ENCODE peak calls at places on chromosomes 13 and 19, in six cellular contexts. Y is BE2C, B is heart right ventricle, F is GM06990, Q is upper lobe of right lung, N is left ventricle myocardium inferior. L is an unnamed sample.

GRCh38 chr19:27580906-27581305 is 1632.0 kb downstream of the UQCRFS1 start:
- DNase-seq in N (no peak), B (no peak), Q (no peak), F (no peak), Y (no peak), L (no peak)

GRCh38 chr13:110225007-110225406 is 82.0 kb downstream of the COL4A1 start:
- DNase-seq in Q (no peak), F (no peak), N (no peak), Y (no peak), B (no peak), L (no peak)

GRCh38 chr19:1612114-1613086 is 7.1 kb upstream of the UQCR11 start:
- DNase-seq in B (no peak), N (no peak), Y (no peak), F (no peak), Q (no peak), L (no peak)

GRCh38 chr19:10292789-10293636 is 3.3 kb downstream of the ICAM5 start:
- DNase-seq in N (no peak), B (no peak), F (no peak), Q (no peak), Y (no peak), L (no peak)

GRCh38 chr13:27401210-27401609 is 23.2 kb upstream of the GTF3A start:
- DNase-seq in N (peak; percentile 30), F (no peak), Q (no peak), Y (no peak), B (no peak), L (no peak)

GRCh38 chr19:55212447-55212846 is 3.1 kb upstream of the PTPRH start:
- DNase-seq in B (no peak), Y (peak; percentile 52), F (no peak), Q (no peak), N (no peak), L (no peak)

GRCh38 chr13:57557979-57558529 is 73.5 kb upstream of the PCDH17 start:
- DNase-seq in Y (no peak), B (no peak), N (no peak), Q (no peak), F (no peak), L (peak; percentile 2)

GRCh38 chr19:45468159-45468651 is 409 bp downstream of the FOSB start:
- DNase-seq in B (no peak), Y (no peak), N (no peak), F (peak; percentile 48), Q (peak; percentile 68), L (no peak)

GRCh38 chr19:45716314-45717130 is 14.2 kb downstream of the FBXO46 start:
- DNase-seq in F (no peak), Y (no peak), Q (no peak), N (no peak), B (no peak), L (no peak)

GRCh38 chr13:95269756-95270155 is 31.5 kb downstream of the ABCC4 start:
- DNase-seq in N (no peak), Q (no peak), Y (no peak), B (no peak), F (no peak), L (no peak)

GRCh38 chr19:35639863-35640262 is 1.7 kb upstream of the ETV2 start:
- DNase-seq in B (no peak), Y (no peak), Q (no peak), N (no peak), F (no peak), L (no peak)

GRCh38 chr19:2309734-2310362 is 1.9 kb upstream of the LINGO3 start:
- DNase-seq in N (no peak), Y (peak; percentile 89), Q (no peak), F (no peak), B (no peak), L (no peak)

GRCh38 chr13:28477709-28477973 is 17.3 kb downstream of the FLT1 start:
- DNase-seq in B (no peak), F (no peak), Y (no peak), Q (no peak), N (no peak), L (no peak)

DNA sequence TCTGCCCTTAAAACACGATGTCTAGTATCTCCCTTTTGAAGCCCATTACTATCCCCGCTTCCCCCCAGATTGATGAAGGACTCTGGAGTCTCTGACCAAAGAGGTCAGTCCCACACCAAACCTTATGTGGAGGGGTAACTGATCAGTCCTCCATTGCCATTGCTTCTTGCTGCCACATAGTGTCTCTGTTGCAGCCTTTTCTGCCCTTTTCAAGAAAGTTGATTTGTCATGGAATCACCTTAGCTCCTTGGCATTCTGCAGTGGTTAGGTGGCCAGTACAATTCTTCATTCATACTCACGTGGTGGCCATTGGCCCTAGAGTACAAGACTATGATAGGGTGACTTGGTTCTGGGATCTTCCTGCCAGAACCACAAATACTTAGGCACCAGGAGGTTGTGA is 8.4 kb upstream of the HTR2A start:
- DNase-seq in F (no peak), Q (no peak), B (no peak), N (no peak), Y (no peak), L (no peak)
- TF ChIP-seq CTCF in F (peak; percentile 53), Q (no peak), B (no peak), N (no peak), Y (peak; percentile 38), L (peak; percentile 58)

GRCh38 chr13:75934889-75935288 is 298.8 kb downstream of the LMO7 start:
- DNase-seq in B (no peak), Q (no peak), F (no peak), Y (no peak), N (no peak), L (no peak)
- TF ChIP-seq CTCF in B (no peak), Q (no peak), F (no peak), Y (no peak), N (no peak), L (no peak)

GRCh38 chr13:22740264-22740663 is 440.5 kb upstream of the SGCG start:
- DNase-seq in N (no peak), Y (no peak), F (no peak), B (no peak), Q (no peak), L (no peak)
- TF ChIP-seq CTCF in N (peak; percentile 14), Y (peak; percentile 4), F (no peak), B (no peak), Q (peak; percentile 16), L (no peak)

GRCh38 chr19:13013649-13014048 is 18.4 kb downstream of the NFIX start:
- DNase-seq in F (no peak), Y (no peak), Q (no peak), B (no peak), N (no peak), L (no peak)

GRCh38 chr19:13014921-13015280 is 19.6 kb downstream of the NFIX start:
- DNase-seq in F (no peak), B (no peak), Q (no peak), N (no peak), Y (no peak), L (no peak)

GRCh38 chr19:13015361-13016231 is 20.3 kb downstream of the NFIX start:
- DNase-seq in Y (no peak), B (no peak), F (no peak), Q (no peak), N (no peak), L (no peak)

GRCh38 chr19:13012690-13013608 is 17.7 kb downstream of the NFIX start:
- DNase-seq in N (peak; percentile 63), F (peak; percentile 47), Y (no peak), B (no peak), Q (no peak), L (peak; percentile 86)

GRCh38 chr19:13014101-13014920 is 19.0 kb downstream of the NFIX start:
- DNase-seq in F (no peak), Q (no peak), B (no peak), Y (no peak), N (no peak), L (no peak)
- TF ChIP-seq CTCF in F (no peak), Q (no peak), B (no peak), Y (no peak), N (no peak), L (no peak)

DNA sequence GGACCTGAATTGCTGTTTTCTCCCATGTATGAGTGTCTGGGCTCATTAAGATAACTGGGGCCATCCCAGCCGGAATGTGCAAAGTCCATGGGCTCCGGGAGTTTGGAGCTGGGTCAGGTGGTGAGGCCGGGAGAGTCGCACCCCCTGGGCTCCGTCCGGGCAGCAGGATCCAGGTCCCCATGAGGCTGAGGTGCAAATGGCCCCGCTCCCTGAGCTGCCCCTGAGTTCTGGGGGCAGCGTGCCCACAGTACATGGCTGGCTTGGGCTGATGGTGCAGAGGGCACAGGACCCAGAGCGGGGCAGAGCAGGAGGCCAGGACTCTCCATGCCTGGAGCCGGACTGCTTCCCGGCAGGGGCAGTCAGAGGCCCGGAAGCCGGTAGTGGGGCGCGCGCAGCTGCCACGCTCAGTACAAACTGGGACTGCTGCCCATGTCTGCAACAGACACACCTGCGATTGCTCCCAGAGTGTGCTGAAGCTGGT is 136.0 kb downstream of the KDM4B start:
- DNase-seq in N (no peak), F (no peak), Y (no peak), B (no peak), Q (no peak), L (no peak)
- TF ChIP-seq CTCF in N (no peak), F (no peak), Y (no peak), B (no peak), Q (no peak), L (no peak)

GRCh38 chr13:91768746-91769145 is 370.3 kb downstream of the GPC5 start:
- DNase-seq in N (no peak), Y (no peak), Q (no peak), B (no peak), F (no peak), L (no peak)
- TF ChIP-seq CTCF in N (no peak), Y (no peak), Q (no peak), B (no peak), F (no peak), L (no peak)

GRCh38 chr19:33171222-33171795 is 22.8 kb upstream of the LRP3 start:
- DNase-seq in F (no peak), Q (no peak), Y (no peak), N (no peak), B (no peak), L (no peak)

GRCh38 chr19:33168528-33168927 is 25.6 kb upstream of the LRP3 start:
- DNase-seq in B (no peak), Q (no peak), Y (no peak), N (no peak), F (no peak), L (no peak)

GRCh38 chr19:33171916-33172359 is 22.2 kb upstream of the LRP3 start:
- DNase-seq in Q (no peak), N (no peak), B (no peak), Y (no peak), F (no peak), L (no peak)

GRCh38 chr19:33167438-33167837 is 26.7 kb upstream of the LRP3 start:
- DNase-seq in F (no peak), B (no peak), Y (no peak), N (no peak), Q (no peak), L (no peak)
- TF ChIP-seq CTCF in F (no peak), B (no peak), Y (no peak), N (no peak), Q (no peak), L (no peak)

DNA sequence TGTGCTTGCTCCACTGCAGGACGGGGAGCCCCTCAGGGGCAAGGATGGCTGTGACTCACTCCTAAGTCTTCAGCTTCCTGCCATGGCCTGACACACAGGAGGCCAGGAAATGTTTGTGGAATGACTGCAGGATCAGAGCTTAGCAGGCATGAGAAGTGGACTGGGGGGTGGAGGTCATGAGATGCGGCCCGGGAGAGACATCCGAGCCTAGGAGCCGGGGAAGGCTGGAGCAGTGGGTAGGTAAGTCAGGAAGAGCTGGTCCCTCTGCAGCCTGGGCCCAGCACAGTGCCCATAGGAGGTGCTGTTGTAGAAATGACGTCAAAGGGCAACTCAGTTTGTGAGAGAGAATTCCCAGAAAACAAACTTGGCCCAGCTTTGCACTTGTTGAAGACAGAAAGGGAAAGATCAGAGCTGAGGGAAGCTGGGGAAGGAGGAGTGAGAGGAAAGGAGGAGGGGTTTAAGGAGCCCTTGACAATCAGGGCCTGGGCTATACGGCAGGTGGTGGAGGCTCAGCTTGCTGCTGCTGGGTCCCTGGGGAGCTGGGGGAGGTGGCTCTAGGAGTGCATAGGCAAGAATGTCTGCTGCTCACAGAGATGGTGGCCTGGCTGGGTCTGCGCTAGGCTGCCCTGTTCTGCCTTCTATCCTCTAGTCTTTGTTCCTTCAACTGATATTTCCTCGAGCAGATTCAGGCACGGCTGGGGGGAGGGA is 18.5 kb downstream of the POU2F2 start:
- DNase-seq in F (peak; percentile 60), N (no peak), B (no peak), Y (peak; percentile 89), Q (no peak), L (peak; percentile 76)
- TF ChIP-seq CTCF in F (peak; percentile 29), N (no peak), B (no peak), Y (peak; percentile 57), Q (no peak), L (peak; percentile 28)

L was measured in GM13977.